ENCODE peak calls at places on chromosomes 2 and 18, in ten cellular contexts. A is fibroblast of mammary gland, H is lower lobe of right lung, N is cardiac fibroblast, D is GM20000, W is AG04450, O is cardiac muscle cell, I is upper lobe of right lung, E is thoracic aorta, S is H9. F is an unnamed sample.

GRCh38 chr2:160646684-160647444 is 153.3 kb upstream of the RBMS1 start:
- DNase-seq in A (no peak), S (no peak), O (no peak), E (no peak), W (no peak), N (no peak), H (no peak), D (no peak), I (no peak), F (no peak)

GRCh38 chr2:196801986-196802385 is 2.5 kb upstream of the GTF3C3 start:
- DNase-seq in E (no peak), N (peak), W (no peak), I (no peak), A (peak), S (no peak), O (peak), D (no peak), H (no peak), F (no peak)

GRCh38 chr18:1954583-1955312 is 616.6 kb downstream of the METTL4 start:
- DNase-seq in E (no peak), S (no peak), N (no peak), W (no peak), I (no peak), H (no peak), D (no peak), A (no peak), O (no peak), F (no peak)

GRCh38 chr2:187993516-187993915 is 298.2 kb upstream of the GULP1 start:
- DNase-seq in W (no peak), I (no peak), D (no peak), H (no peak), E (no peak), N (peak), O (peak), A (peak), S (no peak), F (no peak)

GRCh38 chr18:65091737-65092329 is 659.0 kb upstream of the CDH7 start:
- DNase-seq in A (peak), H (no peak), N (peak), O (no peak), S (peak), D (peak), W (no peak), I (no peak), E (no peak), F (no peak)

GRCh38 chr2:218826791-218827190 is 4.8 kb downstream of the PRKAG3 start:
- DNase-seq in D (no peak), W (no peak), E (no peak), O (no peak), A (no peak), S (no peak), I (peak), H (no peak), N (no peak), F (no peak)

GRCh38 chr2:24111407-24111861 is 11.7 kb downstream of the PFN4 start:
- DNase-seq in S (no peak), I (no peak), O (no peak), H (no peak), A (peak), W (no peak), N (no peak), D (no peak), E (no peak), F (no peak)

GRCh38 chr2:180322781-180323180 is 315.7 kb upstream of the CWC22 start:
- DNase-seq in O (peak), W (no peak), H (no peak), A (peak), D (no peak), I (no peak), S (no peak), N (peak), E (no peak), F (no peak)

GRCh38 chr2:220147186-220147585 is 519.8 kb downstream of the SLC4A3 start:
- DNase-seq in D (no peak), S (no peak), A (peak), H (no peak), N (peak), E (no peak), I (no peak), W (no peak), O (no peak), F (no peak)

GRCh38 chr2:112121682-112122254 is 16.4 kb upstream of the FBLN7 start:
- DNase-seq in I (no peak), W (peak), N (peak), H (no peak), O (peak), A (peak), D (peak), E (no peak), S (no peak), F (no peak)

GRCh38 chr2:112118148-112118547 is 20.0 kb upstream of the FBLN7 start:
- DNase-seq in O (no peak), A (no peak), W (no peak), S (no peak), D (no peak), I (no peak), E (no peak), N (no peak), H (no peak), F (no peak)
- TF ChIP-seq CTCF in O (no peak), A (peak), W (peak), S (peak), D (no peak), I (no peak), E (no peak), N (peak), H (no peak), F (no peak)

GRCh38 chr18:74081966-74082365 is 65.7 kb downstream of the FBXO15 start:
- DNase-seq in H (no peak), W (no peak), A (no peak), I (no peak), O (no peak), D (no peak), E (no peak), S (no peak), N (no peak), F (no peak)

GRCh38 chr18:74078257-74078656 is 69.4 kb downstream of the FBXO15 start:
- DNase-seq in S (no peak), H (no peak), A (no peak), I (no peak), O (no peak), E (no peak), W (no peak), D (no peak), N (no peak), F (no peak)

GRCh38 chr18:74084184-74084583 is 63.5 kb downstream of the FBXO15 start:
- DNase-seq in D (no peak), O (no peak), A (no peak), H (no peak), N (no peak), S (no peak), E (no peak), W (no peak), I (no peak), F (no peak)

GRCh38 chr18:74083071-74083954 is 64.3 kb downstream of the FBXO15 start:
- DNase-seq in W (no peak), S (no peak), N (no peak), O (no peak), I (no peak), H (no peak), D (no peak), A (no peak), E (no peak), F (no peak)

DNA sequence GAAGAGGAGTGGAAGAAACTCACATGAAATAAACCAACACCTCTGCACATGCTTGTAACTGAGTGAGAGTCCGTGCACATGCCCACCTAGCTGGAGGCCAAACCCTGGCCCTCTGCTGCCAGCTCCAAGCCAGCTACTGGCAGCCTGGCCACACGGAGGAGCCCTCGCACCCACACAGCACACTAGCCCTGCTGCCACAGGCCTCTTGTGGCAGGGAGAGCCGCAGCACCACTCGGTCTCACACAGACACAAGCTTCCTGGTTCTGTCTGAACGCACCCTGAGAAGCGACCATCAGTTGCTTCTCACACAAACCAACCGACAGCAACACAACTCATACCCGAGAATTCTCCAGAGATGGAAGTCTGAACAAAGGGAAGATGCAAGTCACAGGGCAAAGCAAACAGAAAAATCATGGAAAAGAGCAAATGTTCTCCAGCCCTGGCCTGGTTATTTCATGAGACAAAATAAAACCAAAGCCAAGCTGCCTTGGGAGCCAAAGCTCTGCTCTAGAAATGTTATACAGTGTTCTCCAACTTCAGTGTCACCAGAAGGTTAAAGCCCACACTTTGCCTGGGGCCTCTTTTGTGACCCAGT is 65.1 kb downstream of the FBXO15 start:
- DNase-seq in I (peak), E (no peak), S (peak), O (peak), W (no peak), A (peak), D (peak), H (no peak), N (peak), F (no peak)
- TF ChIP-seq CTCF in I (peak), E (no peak), S (peak), O (peak), W (peak), A (peak), D (no peak), H (peak), N (peak), F (peak)

GRCh38 chr2:146523218-146523617 is 1321.6 kb upstream of the ACVR2A start:
- DNase-seq in N (peak), D (peak), E (no peak), O (peak), S (no peak), W (no peak), I (no peak), A (peak), H (no peak), F (no peak)
- TF ChIP-seq CTCF in N (no peak), D (no peak), E (no peak), O (peak), S (peak), W (peak), I (peak), A (peak), H (peak), F (peak)

DNA sequence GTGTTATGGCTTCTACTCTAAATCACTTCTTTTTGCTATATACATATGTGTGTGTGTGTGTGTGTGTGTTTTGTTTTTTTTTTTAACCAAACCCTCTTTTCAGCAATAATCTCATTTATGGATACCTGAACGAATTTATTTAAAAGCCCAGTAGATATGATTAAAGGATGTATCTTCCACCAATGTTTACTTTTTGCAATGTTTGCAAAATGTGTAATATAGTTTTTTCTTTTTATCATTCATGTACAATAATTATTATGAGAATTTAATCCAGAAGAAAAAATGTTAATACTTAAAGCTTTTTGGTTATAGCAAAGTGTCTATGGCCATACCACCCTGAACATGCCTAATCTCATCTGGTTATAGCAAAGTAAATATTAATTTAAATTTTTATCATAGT is 1.6 kb upstream of the CNDP2 start:
- DNase-seq in D (no peak), S (no peak), N (no peak), O (no peak), I (no peak), E (no peak), W (no peak), A (no peak), H (no peak), F (no peak)
- TF ChIP-seq CTCF in D (no peak), S (no peak), N (no peak), O (no peak), I (no peak), E (no peak), W (no peak), A (no peak), H (no peak), F (no peak)

DNA sequence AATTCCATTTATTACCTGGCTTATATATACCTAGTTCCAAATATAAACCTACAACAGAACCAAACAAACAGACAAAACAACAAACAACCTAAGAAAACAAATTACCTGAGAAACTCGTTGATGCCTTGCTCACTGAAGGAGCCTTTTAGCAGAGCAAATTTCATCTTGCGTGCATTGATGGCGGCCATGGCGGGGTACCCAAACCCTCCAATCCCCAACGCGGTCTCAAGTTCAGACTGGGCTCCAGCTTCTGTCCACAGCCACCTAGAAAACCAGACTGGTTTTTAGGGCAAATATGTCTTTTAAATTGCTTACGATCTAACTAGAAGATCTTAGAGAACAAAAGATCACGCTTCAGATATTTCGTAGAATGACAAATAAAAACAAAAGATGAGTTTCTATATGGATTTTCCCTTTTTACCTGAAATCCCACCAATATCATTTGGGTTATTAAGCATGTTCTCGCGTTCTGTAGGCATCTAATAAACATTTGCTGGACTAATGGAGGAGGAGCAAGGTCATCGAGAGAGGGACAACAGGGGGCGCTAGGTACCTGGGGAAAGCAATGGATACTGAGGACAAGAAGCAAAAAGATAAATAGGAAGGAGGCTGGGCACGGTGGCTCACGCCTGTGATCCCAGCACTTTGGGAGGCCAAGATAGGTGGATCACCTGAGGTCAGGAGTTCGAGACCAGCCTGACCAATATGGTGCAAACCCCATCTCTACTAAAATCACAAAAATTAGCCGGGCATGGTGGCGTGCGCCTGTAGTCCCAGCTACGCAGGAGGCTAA is 25.2 kb downstream of the PDIA6 start:
- DNase-seq in A (peak), D (peak), N (no peak), E (no peak), H (no peak), S (peak), O (peak), W (no peak), I (no peak), F (peak)
- TF ChIP-seq CTCF in A (peak), D (no peak), N (peak), E (no peak), H (no peak), S (peak), O (peak), W (peak), I (peak), F (no peak)